ENCODE peak calls at places on chromosomes 3 and 15, in five cellular contexts. Q, D, R, O and K are unnamed samples.

GRCh38 chr3:86988235-86988634 is 2.7 kb downstream of the VGLL3 start:
- DNase-seq in Q (peak; percentile 89), D (peak; percentile 65), R (peak; percentile 61), O (no peak), K (no peak)

GRCh38 chr3:47909607-47910006 is 106.6 kb downstream of the MAP4 start:
- DNase-seq in Q (no peak), D (no peak), R (no peak), O (no peak), K (no peak)

GRCh38 chr3:76576201-76576600 is 463.7 kb upstream of the ROBO2 start:
- DNase-seq in Q (no peak), D (no peak), R (no peak), O (no peak), K (no peak)

GRCh38 chr15:45454825-45455224 is 67.7 kb downstream of the SLC30A4 start:
- DNase-seq in Q (peak; percentile 97), D (peak; percentile 82), R (no peak), O (peak; percentile 56), K (no peak)

GRCh38 chr3:15099364-15100098 is 583 bp upstream of the RBSN start:
- DNase-seq in Q (no peak), D (no peak), R (no peak), O (no peak), K (no peak)

GRCh38 chr15:75109021-75109690 is 85.8 kb downstream of the PPCDC start:
- DNase-seq in Q (no peak), D (no peak), R (no peak), O (no peak), K (no peak)

GRCh38 chr3:45113625-45114050 is 32.5 kb downstream of the CDCP1 start:
- DNase-seq in Q (peak; percentile 23), D (no peak), R (no peak), O (no peak), K (no peak)

GRCh38 chr3:48301814-48302194 is 31.7 kb downstream of the SPINK8 start:
- DNase-seq in Q (peak; percentile 32), D (peak; percentile 61), R (no peak), O (no peak), K (peak; percentile 31)

GRCh38 chr3:98893740-98894139 is 7.8 kb downstream of the DCBLD2 start:
- DNase-seq in Q (peak; percentile 47), D (no peak), R (no peak), O (no peak), K (no peak)

GRCh38 chr3:29789686-29790085 is 508.8 kb downstream of the RBMS3 start:
- DNase-seq in Q (peak; percentile 27), D (no peak), R (no peak), O (no peak), K (no peak)

GRCh38 chr3:158520433-158520832 is 50.6 kb upstream of the MLF1 start:
- DNase-seq in Q (peak; percentile 49), D (no peak), R (no peak), O (no peak), K (no peak)

GRCh38 chr3:55622116-55622515 is 135.0 kb upstream of the WNT5A start:
- DNase-seq in Q (peak; percentile 75), D (no peak), R (no peak), O (no peak), K (no peak)

GRCh38 chr3:33377931-33378330 is 62.3 kb downstream of the UBP1 start:
- DNase-seq in Q (peak; percentile 90), D (peak; percentile 64), R (no peak), O (no peak), K (no peak)

GRCh38 chr3:114758828-114759709 is 388.0 kb downstream of the ZBTB20 start:
- DNase-seq in Q (peak; percentile 61), D (no peak), R (no peak), O (no peak), K (no peak)

GRCh38 chr3:177193706-177194268 is 3.5 kb downstream of the TBL1XR1 start:
- DNase-seq in Q (no peak), D (no peak), R (no peak), O (no peak), K (no peak)

GRCh38 chr3:149701977-149702350 is 44.1 kb upstream of the WWTR1 start:
- DNase-seq in Q (no peak), D (no peak), R (no peak), O (no peak), K (no peak)

GRCh38 chr3:45816544-45816943 is 20.2 kb upstream of the SLC6A20 start:
- DNase-seq in Q (peak; percentile 76), D (no peak), R (no peak), O (no peak), K (no peak)

GRCh38 chr15:75200765-75201608 is 695 bp upstream of the C15orf39 start:
- DNase-seq in Q (peak; percentile 22), D (no peak), R (peak; percentile 66), O (no peak), K (peak; percentile 80)

GRCh38 chr3:72379500-72380187 is 468.6 kb downstream of the SHQ1 start:
- DNase-seq in Q (peak; percentile 7), D (no peak), R (peak; percentile 24), O (no peak), K (no peak)

GRCh38 chr15:65028338-65028737 is 1.1 kb downstream of the MTFMT start:
- DNase-seq in Q (no peak), D (no peak), R (no peak), O (no peak), K (no peak)

GRCh38 chr3:193040836-193041672 is 123.4 kb upstream of the MB21D2 start:
- DNase-seq in Q (peak; percentile 51), D (peak; percentile 40), R (peak; percentile 43), O (peak; percentile 7), K (peak; percentile 12)

GRCh38 chr15:67521770-67522568 is 1.0 kb downstream of the C15orf61 start:
- DNase-seq in Q (peak; percentile 57), D (peak; percentile 55), R (peak; percentile 57), O (no peak), K (peak; percentile 45)

GRCh38 chr3:39879581-39879980 is 70.2 kb downstream of the MYRIP start:
- DNase-seq in Q (no peak), D (no peak), R (peak; percentile 22), O (no peak), K (no peak)

GRCh38 chr15:88932875-88933330 is 19.7 kb upstream of the MFGE8 start:
- DNase-seq in Q (no peak), D (no peak), R (no peak), O (no peak), K (no peak)

GRCh38 chr3:196989721-196990262 is 21.2 kb upstream of the PIGZ start:
- DNase-seq in Q (no peak), D (no peak), R (no peak), O (no peak), K (no peak)

GRCh38 chr3:127652246-127652995 is 20.3 kb upstream of the ABTB1 start:
- DNase-seq in Q (peak; percentile 71), D (peak; percentile 45), R (peak; percentile 57), O (peak; percentile 56), K (peak; percentile 71)

GRCh38 chr15:95495033-95495541 is 835.4 kb upstream of the NR2F2 start:
- DNase-seq in Q (peak; percentile 10), D (no peak), R (no peak), O (no peak), K (no peak)

GRCh38 chr3:4235690-4236089 is 67.5 kb upstream of the SETMAR start:
- DNase-seq in Q (no peak), D (no peak), R (no peak), O (no peak), K (no peak)

GRCh38 chr3:42894693-42895092 is 11.2 kb upstream of the ZNF662 start:
- DNase-seq in Q (no peak), D (no peak), R (no peak), O (no peak), K (no peak)

GRCh38 chr3:185502987-185503386 is 4.2 kb upstream of the TMEM41A start:
- DNase-seq in Q (no peak), D (no peak), R (no peak), O (no peak), K (no peak)

GRCh38 chr3:115862824-115863223 is 239.5 kb downstream of the GAP43 start:
- DNase-seq in Q (no peak), D (no peak), R (no peak), O (no peak), K (no peak)

GRCh38 chr15:89775815-89776214 is 317 bp upstream of the MESP2 start:
- DNase-seq in Q (no peak), D (no peak), R (no peak), O (no peak), K (no peak)

GRCh38 chr3:10557783-10558373 is 52.5 kb upstream of the ATP2B2 start:
- DNase-seq in Q (peak; percentile 74), D (peak; percentile 40), R (no peak), O (no peak), K (no peak)

GRCh38 chr3:187920871-187921270 is 175.6 kb upstream of the BCL6 start:
- DNase-seq in Q (no peak), D (no peak), R (no peak), O (no peak), K (no peak)

GRCh38 chr15:95503640-95504225 is 826.8 kb upstream of the NR2F2 start:
- DNase-seq in Q (no peak), D (no peak), R (no peak), O (no peak), K (no peak)

GRCh38 chr3:46335546-46335945 is 18.4 kb upstream of the CCR2 start:
- DNase-seq in Q (peak; percentile 1), D (no peak), R (no peak), O (no peak), K (no peak)

GRCh38 chr3:190125669-190126068 is 5.0 kb upstream of the P3H2 start:
- DNase-seq in Q (no peak), D (no peak), R (no peak), O (no peak), K (no peak)